ENCODE peak calls at places on chromosomes 1 and 21, in five cellular contexts. One of them, this sample, is unnamed.

GRCh38 chr1:176896216-176896615 is 268.3 kb downstream of the ASTN1 start:
- DNase-seq in suprapubic skin: no peak
- DNase-seq in spleen: no peak
- DNase-seq in pancreas: no peak
- DNase-seq in upper lobe of right lung: no peak
- DNase-seq in this sample: no peak

GRCh38 chr1:45802343-45803298 is 791 bp upstream of the MAST2 start:
- DNase-seq in suprapubic skin: peak; percentile 86
- DNase-seq in spleen: no peak
- DNase-seq in pancreas: peak; percentile 29
- DNase-seq in upper lobe of right lung: peak; percentile 79
- DNase-seq in this sample: peak; percentile 55

GRCh38 chr21:22758478-22758877 is 1760.3 kb downstream of the NCAM2 start:
- DNase-seq in suprapubic skin: no peak
- DNase-seq in spleen: no peak
- DNase-seq in pancreas: no peak
- DNase-seq in upper lobe of right lung: no peak
- DNase-seq in this sample: no peak

GRCh38 chr21:28018741-28019669 is 973.7 kb downstream of the LTN1 start:
- DNase-seq in suprapubic skin: no peak
- DNase-seq in spleen: no peak
- DNase-seq in pancreas: peak; percentile 5
- DNase-seq in upper lobe of right lung: no peak
- DNase-seq in this sample: no peak

GRCh38 chr1:205923663-205924435 is 19.4 kb downstream of the SLC26A9 start:
- DNase-seq in suprapubic skin: peak; percentile 56
- DNase-seq in spleen: peak; percentile 66
- DNase-seq in pancreas: no peak
- DNase-seq in upper lobe of right lung: no peak
- DNase-seq in this sample: no peak

GRCh38 chr21:17387030-17387617 is 125.7 kb upstream of the CXADR start:
- DNase-seq in suprapubic skin: no peak
- DNase-seq in spleen: no peak
- DNase-seq in pancreas: peak; percentile 11
- DNase-seq in upper lobe of right lung: no peak
- DNase-seq in this sample: no peak

GRCh38 chr1:232944342-232944741 is 6.1 kb upstream of the NTPCR start:
- DNase-seq in suprapubic skin: no peak
- DNase-seq in spleen: no peak
- DNase-seq in pancreas: no peak
- DNase-seq in upper lobe of right lung: no peak
- DNase-seq in this sample: no peak

GRCh38 chr1:214012418-214012817 is 24.6 kb downstream of the PROX1 start:
- DNase-seq in suprapubic skin: no peak
- DNase-seq in spleen: no peak
- DNase-seq in pancreas: no peak
- DNase-seq in upper lobe of right lung: no peak
- DNase-seq in this sample: no peak

GRCh38 chr1:54248966-54249365 is 49.0 kb downstream of the MRPL37 start:
- DNase-seq in suprapubic skin: no peak
- DNase-seq in spleen: no peak
- DNase-seq in pancreas: no peak
- DNase-seq in upper lobe of right lung: no peak
- DNase-seq in this sample: no peak

GRCh38 chr1:160284220-160284781 is 632 bp downstream of the PEX19 start:
- DNase-seq in suprapubic skin: no peak
- DNase-seq in spleen: no peak
- DNase-seq in pancreas: no peak
- DNase-seq in upper lobe of right lung: no peak
- DNase-seq in this sample: no peak

DNA sequence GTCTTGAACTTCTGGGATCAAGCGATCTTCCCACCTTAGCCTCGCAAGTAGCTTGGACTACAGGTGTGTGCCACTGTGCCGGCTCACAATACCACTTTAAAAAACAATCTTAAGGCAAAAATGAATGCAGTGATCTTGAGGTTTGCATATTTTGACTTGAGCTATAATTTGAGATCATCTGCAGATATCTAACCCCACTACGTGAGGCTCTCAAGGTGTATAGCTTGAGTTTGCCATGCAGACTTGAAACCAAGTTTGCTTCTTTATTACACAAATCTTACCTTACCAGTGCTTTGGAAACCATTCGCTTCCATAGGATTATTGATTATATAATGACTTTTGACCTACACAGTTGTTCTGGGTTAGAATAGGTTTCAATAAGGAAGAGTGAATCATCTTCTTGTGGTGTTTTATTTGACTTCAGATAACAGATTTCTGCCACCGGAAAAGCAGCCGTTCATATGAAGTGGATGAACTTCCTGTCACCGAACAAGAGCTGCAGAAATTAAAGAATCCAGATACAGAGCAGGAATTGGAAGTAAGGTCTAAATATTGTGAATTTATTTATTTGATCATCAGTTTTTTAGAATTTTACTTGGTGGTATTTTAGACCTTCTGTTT is 155.1 kb downstream of the VPS13D start:
- DNase-seq in suprapubic skin: no peak
- DNase-seq in spleen: no peak
- DNase-seq in pancreas: no peak
- DNase-seq in upper lobe of right lung: no peak
- DNase-seq in this sample: no peak
- H3K9me3 ChIP-seq in suprapubic skin: no peaks in the 10 kb centered on the region
- H3K9me3 ChIP-seq in spleen: peaks cover 14% of the 10 kb centered on the region
- H3K9me3 ChIP-seq in pancreas: no peaks in the 10 kb centered on the region
- H3K9me3 ChIP-seq in upper lobe of right lung: peaks cover 9% of the 10 kb centered on the region
- H3K9me3 ChIP-seq in this sample: peaks cover 12% of the 10 kb centered on the region

GRCh38 chr1:82790556-82790955 is 989.8 kb downstream of the ADGRL2 start:
- DNase-seq in suprapubic skin: no peak
- DNase-seq in spleen: no peak
- DNase-seq in pancreas: no peak
- DNase-seq in upper lobe of right lung: no peak
- DNase-seq in this sample: no peak

GRCh38 chr1:82788660-82789059 is 987.9 kb downstream of the ADGRL2 start:
- DNase-seq in suprapubic skin: no peak
- DNase-seq in spleen: no peak
- DNase-seq in pancreas: no peak
- DNase-seq in upper lobe of right lung: no peak
- DNase-seq in this sample: no peak

GRCh38 chr1:82788038-82788437 is 987.3 kb downstream of the ADGRL2 start:
- DNase-seq in suprapubic skin: no peak
- DNase-seq in spleen: no peak
- DNase-seq in pancreas: no peak
- DNase-seq in upper lobe of right lung: no peak
- DNase-seq in this sample: no peak

GRCh38 chr1:82795503-82796149 is 994.9 kb downstream of the ADGRL2 start:
- DNase-seq in suprapubic skin: no peak
- DNase-seq in spleen: no peak
- DNase-seq in pancreas: no peak
- DNase-seq in upper lobe of right lung: no peak
- DNase-seq in this sample: no peak

DNA sequence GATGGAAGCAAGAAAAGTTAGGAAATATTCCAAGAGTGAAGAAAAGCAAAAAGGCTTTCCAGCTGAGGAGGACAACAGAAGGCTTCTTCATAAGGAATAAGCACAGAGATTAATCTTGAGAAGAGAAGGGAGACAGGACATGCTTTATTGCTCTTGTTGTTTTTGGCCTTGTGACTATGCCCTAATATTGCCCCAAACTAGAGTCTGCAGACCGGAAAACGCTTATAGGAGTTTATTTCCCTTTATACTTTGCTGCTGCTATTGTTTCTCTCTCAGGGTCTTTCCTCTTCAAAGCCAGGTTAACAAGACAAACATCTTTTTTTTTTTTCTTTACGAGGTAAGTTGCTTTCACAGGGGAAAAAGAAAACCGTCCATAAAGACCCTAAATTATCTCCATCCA is 991.4 kb downstream of the ADGRL2 start:
- DNase-seq in suprapubic skin: no peak
- DNase-seq in spleen: no peak
- DNase-seq in pancreas: no peak
- DNase-seq in upper lobe of right lung: no peak
- DNase-seq in this sample: no peak
- H3K27me3 ChIP-seq in suprapubic skin: no peaks in the 10 kb centered on the region
- H3K27me3 ChIP-seq in spleen: no peaks in the 10 kb centered on the region
- H3K27me3 ChIP-seq in pancreas: no peaks in the 10 kb centered on the region
- H3K27me3 ChIP-seq in upper lobe of right lung: no peaks in the 10 kb centered on the region
- H3K27me3 ChIP-seq in this sample: no peaks in the 10 kb centered on the region

GRCh38 chr21:42039911-42040351 is 29.8 kb upstream of the ZBTB21 start:
- DNase-seq in suprapubic skin: no peak
- DNase-seq in spleen: peak; percentile 67
- DNase-seq in pancreas: no peak
- DNase-seq in upper lobe of right lung: no peak
- DNase-seq in this sample: peak; percentile 39

GRCh38 chr21:42039470-42039901 is 29.3 kb upstream of the ZBTB21 start:
- DNase-seq in suprapubic skin: no peak
- DNase-seq in spleen: peak; percentile 43
- DNase-seq in pancreas: peak; percentile 53
- DNase-seq in upper lobe of right lung: no peak
- DNase-seq in this sample: no peak

GRCh38 chr21:42038826-42039425 is 28.8 kb upstream of the ZBTB21 start:
- DNase-seq in suprapubic skin: no peak
- DNase-seq in spleen: peak; percentile 21
- DNase-seq in pancreas: peak; percentile 35
- DNase-seq in upper lobe of right lung: no peak
- DNase-seq in this sample: no peak

GRCh38 chr21:42037943-42038342 is 27.8 kb upstream of the ZBTB21 start:
- DNase-seq in suprapubic skin: no peak
- DNase-seq in spleen: peak; percentile 58
- DNase-seq in pancreas: no peak
- DNase-seq in upper lobe of right lung: no peak
- DNase-seq in this sample: no peak

DNA sequence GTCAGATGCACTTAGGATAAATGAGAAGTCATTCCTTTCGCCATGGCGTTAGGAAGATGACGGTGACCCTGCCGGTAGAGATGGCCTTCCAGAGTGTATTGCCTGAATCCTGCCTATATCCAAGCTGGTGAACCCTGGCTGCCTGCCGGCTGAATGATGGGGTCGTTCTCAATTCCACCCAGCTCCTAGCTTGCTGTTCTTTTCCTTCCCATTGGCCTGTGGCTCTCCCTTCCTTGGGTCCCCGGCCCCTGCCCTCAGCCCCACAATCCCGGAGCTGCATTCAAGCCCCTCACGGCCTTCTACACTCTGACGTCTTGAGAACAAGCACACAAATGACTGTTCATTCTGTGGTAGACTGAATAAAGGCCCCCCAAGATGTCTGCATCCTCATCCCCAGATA is 28.2 kb upstream of the ZBTB21 start:
- DNase-seq in suprapubic skin: no peak
- DNase-seq in spleen: peak; percentile 47
- DNase-seq in pancreas: no peak
- DNase-seq in upper lobe of right lung: no peak
- DNase-seq in this sample: no peak
- H3K9me3 ChIP-seq in suprapubic skin: no peaks in the 10 kb centered on the region
- H3K9me3 ChIP-seq in spleen: no peaks in the 10 kb centered on the region
- H3K9me3 ChIP-seq in pancreas: no peaks in the 10 kb centered on the region
- H3K9me3 ChIP-seq in upper lobe of right lung: no peaks in the 10 kb centered on the region
- H3K9me3 ChIP-seq in this sample: no peaks in the 10 kb centered on the region

DNA sequence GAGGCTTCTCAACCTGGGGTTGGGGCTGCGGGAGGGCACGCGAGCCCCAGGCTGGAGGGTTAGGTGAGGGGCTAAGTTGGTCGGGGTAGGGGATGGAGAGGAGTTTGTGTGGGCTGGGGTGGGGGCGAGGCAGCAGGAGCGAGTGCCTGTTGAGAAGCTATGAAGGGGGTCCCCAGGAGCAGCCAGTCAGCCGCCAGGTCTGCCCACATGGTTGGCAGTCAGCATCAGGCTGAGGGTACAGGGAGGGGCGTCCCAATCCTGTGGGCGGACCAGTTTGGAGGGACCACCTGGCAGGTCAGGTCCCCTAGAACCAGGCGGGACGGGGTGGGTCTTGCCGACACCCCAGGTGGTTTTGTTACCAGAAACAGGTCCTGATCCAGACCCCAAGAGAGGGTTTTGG is 400 bp upstream of the TRIM17 start:
- DNase-seq in suprapubic skin: no peak
- DNase-seq in spleen: peak; percentile 71
- DNase-seq in pancreas: no peak
- DNase-seq in upper lobe of right lung: peak; percentile 52
- DNase-seq in this sample: no peak
- H3K27me3 ChIP-seq in suprapubic skin: peaks cover 11% of the 10 kb centered on the region
- H3K27me3 ChIP-seq in spleen: peaks cover 16% of the 10 kb centered on the region
- H3K27me3 ChIP-seq in pancreas: no peaks in the 10 kb centered on the region
- H3K27me3 ChIP-seq in upper lobe of right lung: peaks cover 33% of the 10 kb centered on the region
- H3K27me3 ChIP-seq in this sample: peaks cover 56% of the 10 kb centered on the region

DNA sequence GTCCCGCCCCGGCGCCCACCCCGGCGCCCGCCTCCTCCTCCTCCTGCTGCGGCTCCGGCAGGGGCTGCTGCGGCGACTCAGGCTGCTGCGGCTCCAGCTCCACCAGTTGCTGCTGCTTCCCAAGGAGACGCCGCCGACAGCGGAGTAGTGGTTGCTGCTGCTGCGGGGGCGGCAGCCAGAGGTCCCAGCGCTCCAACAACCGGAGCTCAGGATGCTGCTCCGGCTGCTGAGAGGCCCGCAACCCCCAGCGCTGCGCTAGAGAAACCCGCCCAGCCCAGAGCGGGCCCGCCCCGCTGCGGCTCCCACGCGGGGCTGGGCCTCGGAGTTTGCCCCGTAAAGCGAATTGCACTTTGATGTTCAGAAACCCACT is 1.2 kb downstream of the CRCT1 start:
- DNase-seq in suprapubic skin: no peak
- DNase-seq in spleen: no peak
- DNase-seq in pancreas: no peak
- DNase-seq in upper lobe of right lung: no peak
- DNase-seq in this sample: no peak
- H3K9me3 ChIP-seq in suprapubic skin: no peaks in the 10 kb centered on the region
- H3K9me3 ChIP-seq in spleen: no peaks in the 10 kb centered on the region
- H3K9me3 ChIP-seq in pancreas: no peaks in the 10 kb centered on the region
- H3K9me3 ChIP-seq in upper lobe of right lung: no peaks in the 10 kb centered on the region
- H3K9me3 ChIP-seq in this sample: no peaks in the 10 kb centered on the region